ENCODE peak calls at places on chromosomes 16 and 17, in four cellular contexts. A, C, X and W are unnamed samples.

GRCh38 chr16:9159839-9160550 is 68.6 kb downstream of the HAPSTR1 start:
- DNase-seq in A (peak; percentile 67), C (peak; percentile 4), X (peak; percentile 90), W (peak; percentile 80)

GRCh38 chr17:48592592-48592991 is 987 bp downstream of the HOXB5 start:
- DNase-seq in A (no peak), C (no peak), X (no peak), W (no peak)

GRCh38 chr16:10992797-10993196 is 48.4 kb downstream of the CLEC16A start:
- DNase-seq in A (no peak), C (no peak), X (no peak), W (no peak)

GRCh38 chr17:17164676-17165075 is 41.5 kb downstream of the PLD6 start:
- DNase-seq in A (no peak), C (no peak), X (no peak), W (no peak)

GRCh38 chr17:37475713-37476420 is 13.8 kb upstream of the DUSP14 start:
- DNase-seq in A (no peak), C (no peak), X (no peak), W (no peak)

GRCh38 chr17:33498069-33498468 is 205.0 kb upstream of the ASIC2 start:
- DNase-seq in A (no peak), C (no peak), X (no peak), W (no peak)

GRCh38 chr16:81578015-81578554 is 133.5 kb downstream of the CMIP start:
- DNase-seq in A (no peak), C (no peak), X (no peak), W (no peak)

GRCh38 chr17:57044976-57045867 is 39.8 kb upstream of the AKAP1 start:
- DNase-seq in A (no peak), C (no peak), X (no peak), W (peak; percentile 63)

GRCh38 chr17:48153711-48154642 is 46.4 kb downstream of the SNX11 start:
- DNase-seq in A (peak; percentile 68), C (no peak), X (no peak), W (peak; percentile 62)

DNA sequence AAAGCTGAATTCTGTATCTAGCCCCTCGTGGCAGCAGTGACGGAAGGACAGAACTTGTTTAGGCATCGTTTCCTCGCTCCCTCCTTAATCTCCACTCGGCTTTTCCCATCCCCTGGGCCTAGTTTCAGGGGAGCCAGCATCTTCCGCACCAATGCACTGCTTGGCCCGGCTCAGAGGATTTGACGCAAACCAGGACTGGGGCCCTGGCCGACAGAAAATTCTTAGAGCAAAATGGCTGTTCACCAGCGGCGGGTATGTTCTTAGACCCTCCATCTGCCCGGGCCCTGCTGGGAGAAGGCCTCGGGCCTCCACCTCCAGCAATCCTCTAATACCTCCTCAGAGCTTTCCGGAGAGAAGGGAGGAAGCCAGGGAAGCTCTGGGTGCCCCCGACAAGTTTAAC is 54.6 kb downstream of the TBC1D16 start:
- DNase-seq in A (no peak), C (no peak), X (no peak), W (peak; percentile 22)
- TF ChIP-seq TAF1 in A (no peak), C (no peak), X (no peak), W (no peak)

GRCh38 chr16:79651363-79651762 is 50.8 kb upstream of the MAF start:
- DNase-seq in A (no peak), C (no peak), X (no peak), W (no peak)
- TF ChIP-seq TAF1 in A (no peak), C (no peak), X (no peak), W (no peak)

DNA sequence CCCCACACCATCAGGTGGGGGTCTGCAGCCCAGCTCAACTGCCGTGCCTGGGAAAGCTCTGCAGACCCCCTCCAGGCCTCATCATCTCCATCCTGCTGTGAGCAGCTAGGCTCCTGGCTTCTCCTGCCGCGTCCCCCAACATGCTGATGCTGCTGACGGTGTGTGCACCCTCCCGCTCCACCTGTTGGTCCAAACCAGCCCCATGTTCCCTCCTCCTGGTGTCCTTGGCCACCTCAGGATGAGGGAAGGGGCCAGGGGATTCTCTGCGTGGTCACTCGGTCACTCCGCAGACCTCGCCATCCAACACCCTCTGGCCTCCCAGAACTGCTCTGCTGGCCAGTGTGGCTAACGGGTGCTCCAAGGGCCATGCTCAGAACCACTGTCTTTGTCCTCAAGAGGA is 368.6 kb downstream of the FOXL1 start:
- DNase-seq in A (no peak), C (no peak), X (no peak), W (no peak)
- TF ChIP-seq TAF1 in A (no peak), C (no peak), X (no peak), W (no peak)

GRCh38 chr16:70744366-70744765 is 56.6 kb downstream of the VAC14 start:
- DNase-seq in A (no peak), C (no peak), X (no peak), W (no peak)
- TF ChIP-seq TAF1 in A (no peak), C (no peak), X (no peak), W (no peak)